ENCODE peak calls at places on chromosomes 12 and 14, in seven cellular contexts. One of them, this sample, is unnamed.

GRCh38 chr12:130872179-130873096 is 572 bp downstream of the RAN start:
- DNase-seq in HCT116: no peak
- DNase-seq in H1: no peak
- DNase-seq in GM12878: no peak
- DNase-seq in K562: peak; percentile 62
- DNase-seq in SK-N-SH: peak; percentile 85
- DNase-seq in HepG2: no peak
- DNase-seq in this sample: peak; percentile 45

GRCh38 chr12:67705394-67706370 is 57.1 kb downstream of the DYRK2 start:
- DNase-seq in HepG2: no peak
- DNase-seq in K562: no peak
- DNase-seq in HCT116: no peak
- DNase-seq in H1: no peak
- DNase-seq in SK-N-SH: peak; percentile 17
- DNase-seq in GM12878: no peak
- DNase-seq in this sample: no peak

GRCh38 chr12:53060721-53061276 is 10.9 kb downstream of the TNS2 start:
- DNase-seq in HCT116: no peak
- DNase-seq in GM12878: no peak
- DNase-seq in H1: no peak
- DNase-seq in K562: no peak
- DNase-seq in SK-N-SH: no peak
- DNase-seq in HepG2: no peak
- DNase-seq in this sample: no peak

GRCh38 chr14:77359626-77360025 is 17.3 kb downstream of the TMED8 start:
- DNase-seq in HepG2: no peak
- DNase-seq in GM12878: no peak
- DNase-seq in SK-N-SH: no peak
- DNase-seq in HCT116: no peak
- DNase-seq in H1: no peak
- DNase-seq in K562: no peak
- DNase-seq in this sample: no peak

GRCh38 chr12:105235299-105235746 is 651 bp downstream of the APPL2 start:
- DNase-seq in H1: no peak
- DNase-seq in K562: peak; percentile 14
- DNase-seq in GM12878: no peak
- DNase-seq in HepG2: no peak
- DNase-seq in HCT116: no peak
- DNase-seq in SK-N-SH: peak; percentile 25
- DNase-seq in this sample: peak; percentile 28

GRCh38 chr12:67241482-67241881 is 27.7 kb upstream of the CAND1 start:
- DNase-seq in K562: no peak
- DNase-seq in SK-N-SH: no peak
- DNase-seq in HCT116: no peak
- DNase-seq in HepG2: no peak
- DNase-seq in H1: no peak
- DNase-seq in GM12878: no peak
- DNase-seq in this sample: no peak

GRCh38 chr12:67239061-67239460 is 30.1 kb upstream of the CAND1 start:
- DNase-seq in HCT116: no peak
- DNase-seq in GM12878: no peak
- DNase-seq in HepG2: no peak
- DNase-seq in SK-N-SH: no peak
- DNase-seq in K562: no peak
- DNase-seq in H1: no peak
- DNase-seq in this sample: no peak

GRCh38 chr12:788288-788687 is 35.9 kb downstream of the WNK1 start:
- DNase-seq in SK-N-SH: no peak
- DNase-seq in HepG2: no peak
- DNase-seq in K562: no peak
- DNase-seq in GM12878: no peak
- DNase-seq in HCT116: no peak
- DNase-seq in H1: no peak
- DNase-seq in this sample: no peak

GRCh38 chr14:93926873-93927571 is at the start of gene FAM181A:
- DNase-seq in GM12878: no peak
- DNase-seq in SK-N-SH: no peak
- DNase-seq in K562: no peak
- DNase-seq in HepG2: no peak
- DNase-seq in HCT116: no peak
- DNase-seq in H1: no peak
- DNase-seq in this sample: no peak

GRCh38 chr14:35320472-35320871 is 28.3 kb downstream of the PSMA6 start:
- DNase-seq in HCT116: no peak
- DNase-seq in GM12878: no peak
- DNase-seq in HepG2: no peak
- DNase-seq in H1: no peak
- DNase-seq in K562: no peak
- DNase-seq in SK-N-SH: no peak
- DNase-seq in this sample: no peak

GRCh38 chr14:53952533-53952932 is 4.1 kb downstream of the BMP4 start:
- DNase-seq in GM12878: no peak
- DNase-seq in HCT116: no peak
- DNase-seq in HepG2: no peak
- DNase-seq in SK-N-SH: no peak
- DNase-seq in H1: no peak
- DNase-seq in K562: no peak
- DNase-seq in this sample: no peak

GRCh38 chr12:96078281-96078761 is 42.9 kb upstream of the LTA4H start:
- DNase-seq in GM12878: no peak
- DNase-seq in HepG2: no peak
- DNase-seq in SK-N-SH: no peak
- DNase-seq in HCT116: no peak
- DNase-seq in K562: no peak
- DNase-seq in H1: no peak
- DNase-seq in this sample: no peak
- TF ChIP-seq JUND in GM12878: no peak
- TF ChIP-seq JUND in HepG2: no peak
- TF ChIP-seq JUND in SK-N-SH: no peak
- TF ChIP-seq JUND in HCT116: no peak
- TF ChIP-seq JUND in K562: no peak
- TF ChIP-seq JUND in H1: no peak
- TF ChIP-seq JUND in this sample: no peak

GRCh38 chr14:99202516-99202915 is 69.5 kb downstream of the BCL11B start:
- DNase-seq in GM12878: no peak
- DNase-seq in SK-N-SH: no peak
- DNase-seq in HepG2: no peak
- DNase-seq in HCT116: no peak
- DNase-seq in K562: no peak
- DNase-seq in H1: no peak
- DNase-seq in this sample: no peak

GRCh38 chr14:99198746-99199145 is 73.3 kb downstream of the BCL11B start:
- DNase-seq in HepG2: no peak
- DNase-seq in SK-N-SH: no peak
- DNase-seq in HCT116: no peak
- DNase-seq in GM12878: no peak
- DNase-seq in H1: no peak
- DNase-seq in K562: no peak
- DNase-seq in this sample: no peak

GRCh38 chr14:99200654-99201005 is 71.4 kb downstream of the BCL11B start:
- DNase-seq in HCT116: no peak
- DNase-seq in K562: no peak
- DNase-seq in HepG2: no peak
- DNase-seq in SK-N-SH: no peak
- DNase-seq in GM12878: no peak
- DNase-seq in H1: no peak
- DNase-seq in this sample: no peak

GRCh38 chr14:99201351-99202073 is 70.5 kb downstream of the BCL11B start:
- DNase-seq in K562: no peak
- DNase-seq in H1: no peak
- DNase-seq in HepG2: no peak
- DNase-seq in GM12878: no peak
- DNase-seq in SK-N-SH: no peak
- DNase-seq in HCT116: no peak
- DNase-seq in this sample: no peak

DNA sequence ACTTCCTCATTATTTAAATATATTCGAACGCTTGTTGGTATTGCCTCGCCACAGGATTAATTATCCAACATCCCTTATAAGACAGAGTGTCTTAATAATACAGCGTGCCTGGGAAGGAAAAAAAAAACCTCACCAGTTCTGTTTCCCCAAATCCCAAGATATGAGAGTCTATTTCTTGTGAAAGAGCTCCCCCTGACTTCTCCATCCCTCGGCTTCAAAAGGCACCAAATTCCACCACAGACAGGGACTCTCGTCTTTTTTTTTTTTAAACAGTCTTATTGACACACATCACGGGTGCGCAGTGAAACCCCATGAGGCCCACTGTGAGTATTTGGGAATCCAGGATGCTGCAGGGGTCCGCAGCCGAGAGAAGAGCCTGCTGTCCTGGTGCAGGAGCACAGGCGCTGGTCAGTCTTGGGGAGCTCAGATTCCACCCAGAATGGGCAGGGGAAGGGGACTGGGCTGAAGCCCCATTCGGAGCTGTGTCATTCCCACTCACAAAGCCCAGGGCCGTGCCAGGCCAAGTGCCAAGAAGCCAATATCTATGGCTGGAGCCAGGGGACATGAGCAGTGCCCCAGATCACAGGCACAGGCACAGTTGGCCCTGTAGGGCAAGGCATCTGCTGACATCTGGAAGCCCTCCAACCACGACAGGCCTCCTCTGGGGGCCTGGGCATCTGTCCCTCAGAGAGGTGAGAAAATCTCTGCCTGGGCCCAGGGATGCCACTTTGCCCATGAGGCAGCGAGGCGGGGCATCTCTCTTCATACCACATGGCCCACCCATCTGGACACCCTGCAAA is 71.9 kb downstream of the BCL11B start:
- DNase-seq in HCT116: no peak
- DNase-seq in SK-N-SH: no peak
- DNase-seq in H1: no peak
- DNase-seq in K562: no peak
- DNase-seq in GM12878: no peak
- DNase-seq in HepG2: no peak
- DNase-seq in this sample: peak; percentile 66
- TF ChIP-seq JUND in HCT116: no peak
- TF ChIP-seq JUND in SK-N-SH: no peak
- TF ChIP-seq JUND in H1: no peak
- TF ChIP-seq JUND in K562: no peak
- TF ChIP-seq JUND in GM12878: no peak
- TF ChIP-seq JUND in HepG2: no peak
- TF ChIP-seq JUND in this sample: no peak

GRCh38 chr14:89325959-89326358 is 91.1 kb downstream of the FOXN3 start:
- DNase-seq in HCT116: no peak
- DNase-seq in HepG2: peak; percentile 24
- DNase-seq in H1: no peak
- DNase-seq in SK-N-SH: no peak
- DNase-seq in GM12878: no peak
- DNase-seq in K562: no peak
- DNase-seq in this sample: no peak

GRCh38 chr14:89331398-89331797 is 85.6 kb downstream of the FOXN3 start:
- DNase-seq in HCT116: no peak
- DNase-seq in GM12878: peak; percentile 91
- DNase-seq in HepG2: no peak
- DNase-seq in K562: no peak
- DNase-seq in SK-N-SH: no peak
- DNase-seq in H1: no peak
- DNase-seq in this sample: no peak

GRCh38 chr14:89327771-89328212 is 89.2 kb downstream of the FOXN3 start:
- DNase-seq in HCT116: no peak
- DNase-seq in GM12878: no peak
- DNase-seq in H1: no peak
- DNase-seq in K562: no peak
- DNase-seq in HepG2: no peak
- DNase-seq in SK-N-SH: no peak
- DNase-seq in this sample: no peak

GRCh38 chr14:89332031-89332430 is 85.0 kb downstream of the FOXN3 start:
- DNase-seq in SK-N-SH: no peak
- DNase-seq in K562: no peak
- DNase-seq in GM12878: no peak
- DNase-seq in H1: no peak
- DNase-seq in HCT116: no peak
- DNase-seq in HepG2: no peak
- DNase-seq in this sample: no peak

DNA sequence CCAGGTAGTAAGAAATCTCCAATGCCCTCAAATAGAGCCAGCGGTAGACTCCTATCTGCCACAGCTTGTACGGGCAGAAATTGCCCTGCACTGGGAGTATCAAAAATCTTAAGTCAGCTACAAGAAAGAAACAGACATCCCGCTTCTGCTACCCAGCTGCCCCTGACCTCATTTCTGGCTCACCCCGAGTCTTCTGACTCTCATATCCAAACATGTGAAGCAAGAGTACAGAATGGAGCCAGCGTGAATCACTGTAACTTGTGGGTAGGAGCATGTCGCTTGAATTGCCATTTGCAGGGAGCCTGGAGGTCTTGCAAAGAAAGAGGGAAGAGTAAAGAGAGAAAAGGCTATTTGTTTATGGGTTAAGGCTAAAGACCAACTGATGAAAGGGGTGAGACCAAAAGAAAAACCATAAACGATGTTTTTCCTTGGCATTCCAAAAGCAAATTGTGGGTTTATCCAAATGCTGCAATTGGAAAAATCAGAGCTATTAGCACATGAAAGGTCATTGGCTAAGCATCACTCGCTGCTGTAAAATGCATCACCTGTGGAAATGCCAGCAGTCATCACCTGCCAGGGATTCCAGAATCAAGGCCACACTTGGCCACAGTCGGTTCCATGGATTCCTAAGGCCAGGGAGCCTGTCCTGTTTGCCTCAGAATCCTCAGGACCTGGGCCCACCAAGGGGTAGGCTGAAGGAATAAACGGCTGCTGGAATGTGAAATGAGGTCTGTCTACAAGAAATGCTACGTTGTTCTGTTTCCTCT is 86.6 kb downstream of the FOXN3 start:
- DNase-seq in HCT116: no peak
- DNase-seq in SK-N-SH: no peak
- DNase-seq in HepG2: no peak
- DNase-seq in H1: no peak
- DNase-seq in GM12878: no peak
- DNase-seq in K562: no peak
- DNase-seq in this sample: no peak
- TF ChIP-seq JUND in HCT116: no peak
- TF ChIP-seq JUND in SK-N-SH: no peak
- TF ChIP-seq JUND in HepG2: no peak
- TF ChIP-seq JUND in H1: no peak
- TF ChIP-seq JUND in GM12878: no peak
- TF ChIP-seq JUND in K562: no peak
- TF ChIP-seq JUND in this sample: no peak

GRCh38 chr14:31118892-31119291 is 88.7 kb downstream of the HECTD1 start:
- DNase-seq in K562: no peak
- DNase-seq in HCT116: no peak
- DNase-seq in GM12878: no peak
- DNase-seq in H1: no peak
- DNase-seq in HepG2: no peak
- DNase-seq in SK-N-SH: no peak
- DNase-seq in this sample: no peak

GRCh38 chr14:31125231-31125630 is 82.4 kb downstream of the HECTD1 start:
- DNase-seq in SK-N-SH: no peak
- DNase-seq in HepG2: no peak
- DNase-seq in HCT116: no peak
- DNase-seq in GM12878: no peak
- DNase-seq in H1: no peak
- DNase-seq in K562: no peak
- DNase-seq in this sample: no peak

GRCh38 chr14:31124197-31124596 is 83.4 kb downstream of the HECTD1 start:
- DNase-seq in HCT116: no peak
- DNase-seq in K562: no peak
- DNase-seq in HepG2: no peak
- DNase-seq in GM12878: no peak
- DNase-seq in SK-N-SH: no peak
- DNase-seq in H1: no peak
- DNase-seq in this sample: no peak

GRCh38 chr14:31122921-31123320 is 84.7 kb downstream of the HECTD1 start:
- DNase-seq in SK-N-SH: no peak
- DNase-seq in HepG2: no peak
- DNase-seq in GM12878: no peak
- DNase-seq in HCT116: no peak
- DNase-seq in H1: peak; percentile 31
- DNase-seq in K562: no peak
- DNase-seq in this sample: no peak

GRCh38 chr14:31122098-31122611 is 85.4 kb downstream of the HECTD1 start:
- DNase-seq in SK-N-SH: no peak
- DNase-seq in HepG2: no peak
- DNase-seq in H1: no peak
- DNase-seq in K562: no peak
- DNase-seq in HCT116: no peak
- DNase-seq in GM12878: no peak
- DNase-seq in this sample: no peak
- TF ChIP-seq JUND in SK-N-SH: no peak
- TF ChIP-seq JUND in HepG2: no peak
- TF ChIP-seq JUND in H1: no peak
- TF ChIP-seq JUND in K562: no peak
- TF ChIP-seq JUND in HCT116: no peak
- TF ChIP-seq JUND in GM12878: no peak
- TF ChIP-seq JUND in this sample: no peak